ENCODE peak calls at places on chromosomes 16 and 17, in five cellular contexts. One of them, this sample, is unnamed.

GRCh38 chr17:58808609-58809563 is 53.2 kb downstream of the PPM1E start:
- DNase-seq in cardiac muscle cell: no peak
- DNase-seq in dorsolateral prefrontal cortex: no peak
- DNase-seq in body of pancreas: no peak
- DNase-seq in CD8-positive, alpha-beta T cell: no peak
- DNase-seq in this sample: no peak

GRCh38 chr17:51585514-51586104 is 325.3 kb downstream of the UTP18 start:
- DNase-seq in cardiac muscle cell: no peak
- DNase-seq in dorsolateral prefrontal cortex: no peak
- DNase-seq in body of pancreas: peak; percentile 16
- DNase-seq in CD8-positive, alpha-beta T cell: no peak
- DNase-seq in this sample: no peak

GRCh38 chr17:44350733-44351226 is 5.7 kb downstream of the GRN start:
- DNase-seq in cardiac muscle cell: peak; percentile 62
- DNase-seq in dorsolateral prefrontal cortex: peak; percentile 70
- DNase-seq in body of pancreas: peak; percentile 70
- DNase-seq in CD8-positive, alpha-beta T cell: peak; percentile 62
- DNase-seq in this sample: peak; percentile 98

GRCh38 chr16:14669776-14670175 is 24.3 kb downstream of the PLA2G10 start:
- DNase-seq in cardiac muscle cell: no peak
- DNase-seq in dorsolateral prefrontal cortex: no peak
- DNase-seq in body of pancreas: peak; percentile 96
- DNase-seq in CD8-positive, alpha-beta T cell: no peak
- DNase-seq in this sample: no peak

GRCh38 chr16:59045496-59045895 is 311.4 kb upstream of the GOT2 start:
- DNase-seq in cardiac muscle cell: no peak
- DNase-seq in dorsolateral prefrontal cortex: no peak
- DNase-seq in body of pancreas: no peak
- DNase-seq in CD8-positive, alpha-beta T cell: no peak
- DNase-seq in this sample: no peak

GRCh38 chr17:45334231-45334630 is 17.4 kb upstream of the MAP3K14 start:
- DNase-seq in cardiac muscle cell: no peak
- DNase-seq in dorsolateral prefrontal cortex: no peak
- DNase-seq in body of pancreas: no peak
- DNase-seq in CD8-positive, alpha-beta T cell: no peak
- DNase-seq in this sample: no peak

GRCh38 chr17:46783031-46783593 is 35.4 kb downstream of the WNT3 start:
- DNase-seq in cardiac muscle cell: no peak
- DNase-seq in dorsolateral prefrontal cortex: no peak
- DNase-seq in body of pancreas: peak; percentile 61
- DNase-seq in CD8-positive, alpha-beta T cell: no peak
- DNase-seq in this sample: no peak

GRCh38 chr17:7072406-7072805 is 7.6 kb downstream of the CLEC10A start:
- DNase-seq in cardiac muscle cell: no peak
- DNase-seq in dorsolateral prefrontal cortex: no peak
- DNase-seq in body of pancreas: no peak
- DNase-seq in CD8-positive, alpha-beta T cell: no peak
- DNase-seq in this sample: no peak

GRCh38 chr16:79146-80054 is 1.4 kb downstream of the MPG start:
- DNase-seq in cardiac muscle cell: peak; percentile 30
- DNase-seq in dorsolateral prefrontal cortex: no peak
- DNase-seq in body of pancreas: no peak
- DNase-seq in CD8-positive, alpha-beta T cell: no peak
- DNase-seq in this sample: no peak

GRCh38 chr16:58025351-58026138 is at the start of gene MMP15:
- DNase-seq in cardiac muscle cell: peak; percentile 70
- DNase-seq in dorsolateral prefrontal cortex: no peak
- DNase-seq in body of pancreas: peak; percentile 91
- DNase-seq in CD8-positive, alpha-beta T cell: peak; percentile 39
- DNase-seq in this sample: peak; percentile 62

GRCh38 chr16:50699345-50700159 is 6.1 kb downstream of the NOD2 start:
- DNase-seq in cardiac muscle cell: peak; percentile 64
- DNase-seq in dorsolateral prefrontal cortex: no peak
- DNase-seq in body of pancreas: no peak
- DNase-seq in CD8-positive, alpha-beta T cell: no peak
- DNase-seq in this sample: no peak

GRCh38 chr17:18219016-18219415 is 6.4 kb upstream of the LLGL1 start:
- DNase-seq in cardiac muscle cell: peak; percentile 84
- DNase-seq in dorsolateral prefrontal cortex: no peak
- DNase-seq in body of pancreas: no peak
- DNase-seq in CD8-positive, alpha-beta T cell: no peak
- DNase-seq in this sample: no peak

GRCh38 chr17:78659546-78659945 is 82.3 kb upstream of the DNAH17 start:
- DNase-seq in cardiac muscle cell: no peak
- DNase-seq in dorsolateral prefrontal cortex: no peak
- DNase-seq in body of pancreas: no peak
- DNase-seq in CD8-positive, alpha-beta T cell: no peak
- DNase-seq in this sample: no peak

GRCh38 chr17:77645441-77646430 is 312.8 kb upstream of the TNRC6C start:
- DNase-seq in cardiac muscle cell: peak; percentile 60
- DNase-seq in dorsolateral prefrontal cortex: no peak
- DNase-seq in body of pancreas: no peak
- DNase-seq in CD8-positive, alpha-beta T cell: peak; percentile 53
- DNase-seq in this sample: no peak

GRCh38 chr17:73798111-73798748 is 154.0 kb upstream of the SDK2 start:
- DNase-seq in cardiac muscle cell: peak; percentile 99
- DNase-seq in dorsolateral prefrontal cortex: no peak
- DNase-seq in body of pancreas: peak; percentile 66
- DNase-seq in CD8-positive, alpha-beta T cell: no peak
- DNase-seq in this sample: no peak

GRCh38 chr16:74700206-74701040 is at the start of gene MLKL:
- DNase-seq in cardiac muscle cell: peak; percentile 61
- DNase-seq in dorsolateral prefrontal cortex: no peak
- DNase-seq in body of pancreas: peak; percentile 70
- DNase-seq in CD8-positive, alpha-beta T cell: peak; percentile 37
- DNase-seq in this sample: no peak

GRCh38 chr17:59778996-59779395 is 71.5 kb downstream of the VMP1 start:
- DNase-seq in cardiac muscle cell: no peak
- DNase-seq in dorsolateral prefrontal cortex: no peak
- DNase-seq in body of pancreas: no peak
- DNase-seq in CD8-positive, alpha-beta T cell: no peak
- DNase-seq in this sample: no peak

GRCh38 chr17:16872351-16872751 is 99.6 kb downstream of the TNFRSF13B start:
- DNase-seq in cardiac muscle cell: peak; percentile 19
- DNase-seq in dorsolateral prefrontal cortex: no peak
- DNase-seq in body of pancreas: no peak
- DNase-seq in CD8-positive, alpha-beta T cell: no peak
- DNase-seq in this sample: no peak

GRCh38 chr16:58331024-58331707 is 36.3 kb upstream of the PRSS54 start:
- DNase-seq in cardiac muscle cell: no peak
- DNase-seq in dorsolateral prefrontal cortex: no peak
- DNase-seq in body of pancreas: no peak
- DNase-seq in CD8-positive, alpha-beta T cell: no peak
- DNase-seq in this sample: no peak

GRCh38 chr16:10367616-10368188 is 18.2 kb upstream of the ATF7IP2 start:
- DNase-seq in cardiac muscle cell: no peak
- DNase-seq in dorsolateral prefrontal cortex: no peak
- DNase-seq in body of pancreas: no peak
- DNase-seq in CD8-positive, alpha-beta T cell: no peak
- DNase-seq in this sample: no peak

GRCh38 chr16:57304169-57305061 is 19.9 kb upstream of the PLLP start:
- DNase-seq in cardiac muscle cell: peak; percentile 90
- DNase-seq in dorsolateral prefrontal cortex: no peak
- DNase-seq in body of pancreas: peak; percentile 77
- DNase-seq in CD8-positive, alpha-beta T cell: no peak
- DNase-seq in this sample: no peak

GRCh38 chr16:7436306-7436705 is 103.7 kb downstream of the RBFOX1 start:
- DNase-seq in cardiac muscle cell: no peak
- DNase-seq in dorsolateral prefrontal cortex: no peak
- DNase-seq in body of pancreas: no peak
- DNase-seq in CD8-positive, alpha-beta T cell: no peak
- DNase-seq in this sample: no peak

GRCh38 chr17:78767806-78768205 is 14.3 kb downstream of the CYTH1 start:
- DNase-seq in cardiac muscle cell: no peak
- DNase-seq in dorsolateral prefrontal cortex: no peak
- DNase-seq in body of pancreas: no peak
- DNase-seq in CD8-positive, alpha-beta T cell: no peak
- DNase-seq in this sample: no peak

GRCh38 chr16:12754824-12755543 is 48.7 kb downstream of the CPPED1 start:
- DNase-seq in cardiac muscle cell: no peak
- DNase-seq in dorsolateral prefrontal cortex: no peak
- DNase-seq in body of pancreas: no peak
- DNase-seq in CD8-positive, alpha-beta T cell: no peak
- DNase-seq in this sample: no peak

GRCh38 chr17:43779145-43780125 is 658 bp upstream of the DUSP3 start:
- DNase-seq in cardiac muscle cell: no peak
- DNase-seq in dorsolateral prefrontal cortex: no peak
- DNase-seq in body of pancreas: peak; percentile 45
- DNase-seq in CD8-positive, alpha-beta T cell: no peak
- DNase-seq in this sample: no peak

GRCh38 chr16:10930755-10931093 is 11.5 kb downstream of the DEXI start:
- DNase-seq in cardiac muscle cell: no peak
- DNase-seq in dorsolateral prefrontal cortex: no peak
- DNase-seq in body of pancreas: no peak
- DNase-seq in CD8-positive, alpha-beta T cell: no peak
- DNase-seq in this sample: no peak

GRCh38 chr17:58002154-58002553 is 4.9 kb downstream of the SRSF1 start:
- DNase-seq in cardiac muscle cell: no peak
- DNase-seq in dorsolateral prefrontal cortex: no peak
- DNase-seq in body of pancreas: no peak
- DNase-seq in CD8-positive, alpha-beta T cell: no peak
- DNase-seq in this sample: no peak

GRCh38 chr17:50103252-50103651 is 8.1 kb downstream of the PDK2 start:
- DNase-seq in cardiac muscle cell: no peak
- DNase-seq in dorsolateral prefrontal cortex: no peak
- DNase-seq in body of pancreas: no peak
- DNase-seq in CD8-positive, alpha-beta T cell: no peak
- DNase-seq in this sample: no peak

GRCh38 chr17:50102164-50102991 is 7.2 kb downstream of the PDK2 start:
- DNase-seq in cardiac muscle cell: no peak
- DNase-seq in dorsolateral prefrontal cortex: no peak
- DNase-seq in body of pancreas: peak; percentile 96
- DNase-seq in CD8-positive, alpha-beta T cell: no peak
- DNase-seq in this sample: no peak

GRCh38 chr17:50101346-50102163 is 6.4 kb downstream of the PDK2 start:
- DNase-seq in cardiac muscle cell: peak; percentile 58
- DNase-seq in dorsolateral prefrontal cortex: no peak
- DNase-seq in body of pancreas: peak; percentile 88
- DNase-seq in CD8-positive, alpha-beta T cell: no peak
- DNase-seq in this sample: no peak

GRCh38 chr17:50105811-50106210 is 10.7 kb downstream of the PDK2 start:
- DNase-seq in cardiac muscle cell: no peak
- DNase-seq in dorsolateral prefrontal cortex: no peak
- DNase-seq in body of pancreas: no peak
- DNase-seq in CD8-positive, alpha-beta T cell: no peak
- DNase-seq in this sample: no peak

DNA sequence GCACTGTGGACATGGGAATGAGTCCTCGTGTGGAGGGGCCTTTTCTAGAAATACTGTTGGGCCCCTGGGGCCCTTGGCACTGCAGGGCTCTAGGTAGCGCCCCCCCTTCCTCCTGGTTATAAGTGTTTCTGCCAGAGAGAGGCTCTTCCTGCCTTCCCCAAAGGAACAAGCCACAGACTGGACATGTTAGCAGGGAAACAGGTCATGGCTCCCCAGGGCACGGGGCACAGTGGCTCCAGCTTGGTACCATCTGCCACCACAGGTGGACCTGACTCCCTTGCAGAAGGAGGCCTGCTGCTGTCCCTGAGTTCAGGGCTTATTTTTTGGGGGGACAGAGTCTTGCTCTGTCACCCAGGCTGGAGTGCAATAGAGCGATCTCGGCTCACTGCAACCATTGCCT is 8.8 kb downstream of the PDK2 start:
- DNase-seq in cardiac muscle cell: no peak
- DNase-seq in dorsolateral prefrontal cortex: no peak
- DNase-seq in body of pancreas: no peak
- DNase-seq in CD8-positive, alpha-beta T cell: no peak
- DNase-seq in this sample: no peak
- TF ChIP-seq CTCF in cardiac muscle cell: no peak
- TF ChIP-seq CTCF in dorsolateral prefrontal cortex: no peak
- TF ChIP-seq CTCF in body of pancreas: no peak
- TF ChIP-seq CTCF in CD8-positive, alpha-beta T cell: no peak
- TF ChIP-seq CTCF in this sample: no peak

GRCh38 chr16:68093816-68094613 is 8.8 kb downstream of the NFATC3 start:
- DNase-seq in cardiac muscle cell: peak; percentile 51
- DNase-seq in dorsolateral prefrontal cortex: no peak
- DNase-seq in body of pancreas: no peak
- DNase-seq in CD8-positive, alpha-beta T cell: no peak
- DNase-seq in this sample: no peak

GRCh38 chr16:68096491-68096890 is 11.3 kb downstream of the NFATC3 start:
- DNase-seq in cardiac muscle cell: no peak
- DNase-seq in dorsolateral prefrontal cortex: no peak
- DNase-seq in body of pancreas: no peak
- DNase-seq in CD8-positive, alpha-beta T cell: no peak
- DNase-seq in this sample: no peak

GRCh38 chr16:68097088-68097487 is 11.9 kb downstream of the NFATC3 start:
- DNase-seq in cardiac muscle cell: no peak
- DNase-seq in dorsolateral prefrontal cortex: no peak
- DNase-seq in body of pancreas: no peak
- DNase-seq in CD8-positive, alpha-beta T cell: no peak
- DNase-seq in this sample: no peak

GRCh38 chr16:68091604-68092261 is 6.6 kb downstream of the NFATC3 start:
- DNase-seq in cardiac muscle cell: peak; percentile 67
- DNase-seq in dorsolateral prefrontal cortex: no peak
- DNase-seq in body of pancreas: no peak
- DNase-seq in CD8-positive, alpha-beta T cell: no peak
- DNase-seq in this sample: no peak

DNA sequence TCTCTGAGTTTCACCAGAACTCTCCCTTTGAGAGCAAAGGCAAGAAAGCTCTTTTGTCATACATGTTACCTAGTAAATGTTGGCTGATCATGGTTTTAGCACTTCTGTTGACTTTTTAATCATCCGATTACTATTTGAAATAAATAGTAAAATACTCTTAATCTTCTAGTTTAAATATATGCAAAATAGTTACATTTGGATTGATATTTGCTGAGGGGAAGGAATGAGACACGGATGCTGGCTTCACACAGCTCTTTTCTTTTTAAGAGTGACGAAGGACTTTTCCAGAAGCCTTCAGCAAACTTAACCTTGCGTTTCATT is 9.4 kb downstream of the NFATC3 start:
- DNase-seq in cardiac muscle cell: no peak
- DNase-seq in dorsolateral prefrontal cortex: no peak
- DNase-seq in body of pancreas: no peak
- DNase-seq in CD8-positive, alpha-beta T cell: no peak
- DNase-seq in this sample: no peak
- TF ChIP-seq CTCF in cardiac muscle cell: no peak
- TF ChIP-seq CTCF in dorsolateral prefrontal cortex: no peak
- TF ChIP-seq CTCF in body of pancreas: no peak
- TF ChIP-seq CTCF in CD8-positive, alpha-beta T cell: no peak
- TF ChIP-seq CTCF in this sample: no peak

GRCh38 chr17:35819456-35819855 is 10.2 kb downstream of the TAF15 start:
- DNase-seq in cardiac muscle cell: no peak
- DNase-seq in dorsolateral prefrontal cortex: no peak
- DNase-seq in body of pancreas: no peak
- DNase-seq in CD8-positive, alpha-beta T cell: no peak
- DNase-seq in this sample: no peak
- TF ChIP-seq CTCF in cardiac muscle cell: no peak
- TF ChIP-seq CTCF in dorsolateral prefrontal cortex: no peak
- TF ChIP-seq CTCF in body of pancreas: no peak
- TF ChIP-seq CTCF in CD8-positive, alpha-beta T cell: no peak
- TF ChIP-seq CTCF in this sample: no peak

GRCh38 chr16:64152010-64152767 is 969.7 kb downstream of the CDH11 start:
- DNase-seq in cardiac muscle cell: no peak
- DNase-seq in dorsolateral prefrontal cortex: no peak
- DNase-seq in body of pancreas: no peak
- DNase-seq in CD8-positive, alpha-beta T cell: no peak
- DNase-seq in this sample: no peak
- TF ChIP-seq CTCF in cardiac muscle cell: no peak
- TF ChIP-seq CTCF in dorsolateral prefrontal cortex: no peak
- TF ChIP-seq CTCF in body of pancreas: no peak
- TF ChIP-seq CTCF in CD8-positive, alpha-beta T cell: no peak
- TF ChIP-seq CTCF in this sample: no peak